ENCODE peak calls at places on chromosomes 11 and 22, in four cellular contexts. Z is K562, C is HepG2, Q is H1. V is an unnamed sample.

GRCh38 chr11:2527621-2528291 is 82.9 kb downstream of the KCNQ1 start:
- DNase-seq in Z (no peak), C (no peak), Q (no peak), V (no peak)

GRCh38 chr22:26904483-26904882 is 247.1 kb downstream of the MIAT start:
- DNase-seq in Q (no peak), Z (no peak), C (no peak), V (no peak)

GRCh38 chr11:117423046-117423575 is 95.5 kb downstream of the CEP164 start:
- DNase-seq in Q (no peak), C (no peak), Z (no peak), V (no peak)

GRCh38 chr11:2472428-2473186 is 27.8 kb downstream of the KCNQ1 start:
- DNase-seq in C (no peak), Z (no peak), Q (no peak), V (no peak)

GRCh38 chr22:17789379-17790200 is 15.3 kb upstream of the BID start:
- DNase-seq in Z (no peak), C (no peak), Q (no peak), V (no peak)

GRCh38 chr22:50276143-50276542 is 6.0 kb upstream of the MAPK11 start:
- DNase-seq in Z (no peak), Q (peak), C (peak), V (no peak)

GRCh38 chr11:131108780-131109179 is 192.5 kb upstream of the SNX19 start:
- DNase-seq in C (no peak), Z (no peak), Q (no peak), V (no peak)

GRCh38 chr11:66151273-66151672 is 81.2 kb downstream of the PACS1 start:
- DNase-seq in C (no peak), Z (no peak), Q (no peak), V (no peak)

GRCh38 chr11:92846542-92847125 is 122.8 kb upstream of the MTNR1B start:
- DNase-seq in C (no peak), Z (no peak), Q (no peak), V (no peak)

GRCh38 chr11:14054708-14055107 is 92.2 kb downstream of the SPON1 start:
- DNase-seq in C (no peak), Z (no peak), Q (no peak), V (no peak)

GRCh38 chr11:20070459-20070858 is 89.8 kb downstream of the DBX1 start:
- DNase-seq in Q (no peak), C (peak), Z (no peak), V (no peak)

GRCh38 chr22:35894464-35894878 is 134.2 kb downstream of the RBFOX2 start:
- DNase-seq in C (no peak), Z (no peak), Q (no peak), V (no peak)

GRCh38 chr11:120184946-120185677 is 25.7 kb upstream of the OAF start:
- DNase-seq in Z (no peak), C (peak), Q (peak), V (no peak)

GRCh38 chr11:34331329-34331728 is 26.5 kb downstream of the ABTB2 start:
- DNase-seq in Q (no peak), Z (no peak), C (no peak), V (no peak)

GRCh38 chr11:79431535-79431934 is 9.3 kb downstream of the TENM4 start:
- DNase-seq in C (no peak), Z (no peak), Q (no peak), V (no peak)

GRCh38 chr11:1762537-1763302 is 1.0 kb downstream of the CTSD start:
- DNase-seq in Z (peak), C (peak), Q (no peak), V (peak)

GRCh38 chr11:130585545-130585944 is 137.1 kb downstream of the ADAMTS15 start:
- DNase-seq in Q (no peak), Z (no peak), C (no peak), V (no peak)

GRCh38 chr11:117072517-117073218 is 25.6 kb downstream of the SIK3 start:
- DNase-seq in Q (no peak), Z (peak), C (peak), V (peak)

GRCh38 chr11:130029137-130029536 is 26.5 kb upstream of the PRDM10 start:
- DNase-seq in C (peak), Q (no peak), Z (no peak), V (no peak)

GRCh38 chr22:28920757-28921584 is 37.6 kb downstream of the ZNRF3 start:
- DNase-seq in Z (no peak), Q (no peak), C (peak), V (no peak)

DNA sequence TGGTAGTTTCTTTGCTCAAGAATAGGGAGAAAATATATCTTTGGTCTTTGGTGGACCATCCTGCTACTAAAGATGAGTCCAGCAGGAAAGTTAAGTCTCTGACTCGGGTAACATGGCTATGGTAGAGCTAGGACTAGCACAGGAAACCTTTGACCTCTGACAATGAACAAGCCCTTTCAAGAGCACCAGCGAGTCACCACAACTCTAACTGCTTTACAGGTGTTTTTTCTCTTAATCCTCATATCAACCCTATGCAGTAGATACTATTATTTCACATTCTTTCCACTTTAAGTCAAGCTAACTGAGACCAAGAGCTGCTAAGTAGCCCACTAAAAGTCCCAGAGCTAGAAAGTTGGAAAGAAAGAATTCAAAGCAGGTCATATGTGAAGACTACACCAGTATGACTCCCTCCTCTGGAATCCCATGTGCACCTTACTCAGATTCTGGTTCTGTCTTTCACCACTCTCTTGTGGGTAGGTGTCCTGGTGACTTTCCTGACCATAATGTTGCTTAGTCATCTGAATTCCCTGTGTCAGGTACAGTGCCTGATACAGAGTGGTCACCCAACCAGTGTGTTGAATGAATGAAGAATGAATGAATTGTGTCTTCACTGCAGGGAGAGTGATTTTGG is 53.8 kb upstream of the ME3 start:
- DNase-seq in C (no peak), Q (no peak), Z (no peak), V (peak)
- TF ChIP-seq FOSL1 in C (no peak), Q (no peak), Z (no peak), V (peak)

GRCh38 chr11:112780351-112781043 is 180.7 kb upstream of the NCAM1 start:
- DNase-seq in Q (no peak), C (no peak), Z (peak), V (no peak)
- TF ChIP-seq FOSL1 in Q (no peak), C (no peak), Z (peak), V (no peak)

GRCh38 chr22:37502342-37503182 is 16.4 kb upstream of the MFNG start:
- DNase-seq in Q (no peak), Z (no peak), C (peak), V (no peak)
- TF ChIP-seq FOSL1 in Q (no peak), Z (no peak), C (no peak), V (no peak)

GRCh38 chr22:38782402-38783094 is 11.4 kb downstream of the DNAL4 start:
- DNase-seq in Z (peak), C (no peak), Q (no peak), V (no peak)
- TF ChIP-seq FOSL1 in Z (peak), C (no peak), Q (no peak), V (no peak)

GRCh38 chr11:88170680-88171079 is 4.6 kb downstream of the RAB38 start:
- DNase-seq in Z (no peak), C (no peak), Q (no peak), V (no peak)
- TF ChIP-seq FOSL1 in Z (no peak), C (no peak), Q (no peak), V (no peak)